ENCODE peak calls at places on chromosomes 4 and X, in five cellular contexts. N is CD8-positive, alpha-beta T cell; E is uterus; G is lung; U is neuronal stem cell. C is an unnamed sample.

GRCh38 chr4:18593297-18594002 is 571.9 kb upstream of the LCORL start:
- DNase-seq in U (peak; percentile 87), G (peak; percentile 45), E (peak; percentile 19), N (peak; percentile 53), C (no peak)

GRCh38 chr4:163473130-163473529 is 424 bp downstream of the TKTL2 start:
- DNase-seq in E (no peak), U (no peak), G (no peak), N (no peak), C (no peak)

GRCh38 chr4:180542445-180543100 is 1700.6 kb upstream of the TENM3 start:
- DNase-seq in G (no peak), E (no peak), N (no peak), U (no peak), C (no peak)

GRCh38 chrX:147803948-147804347 is 107.8 kb upstream of the FMR1 start:
- DNase-seq in N (no peak), U (peak; percentile 3), G (no peak), E (no peak), C (no peak)

GRCh38 chrX:150574824-150575409 is 6.5 kb downstream of the MTM1 start:
- DNase-seq in E (no peak), G (no peak), U (no peak), N (no peak), C (no peak)

GRCh38 chr4:100190643-100191600 is 654 bp upstream of the DDIT4L start:
- DNase-seq in N (no peak), E (peak; percentile 17), U (peak; percentile 36), G (no peak), C (no peak)

GRCh38 chrX:7891928-7892327 is 35.3 kb downstream of the PNPLA4 start:
- DNase-seq in N (no peak), E (no peak), G (no peak), U (no peak), C (no peak)

GRCh38 chrX:48595929-48596328 is 1.4 kb upstream of the WDR13 start:
- DNase-seq in N (no peak), G (no peak), U (no peak), E (no peak), C (no peak)

GRCh38 chr4:124867551-124867950 is 155.0 kb upstream of the ANKRD50 start:
- DNase-seq in U (no peak), G (no peak), E (no peak), N (no peak), C (no peak)

GRCh38 chrX:123803331-123803983 is 56.4 kb upstream of the XIAP start:
- DNase-seq in U (peak; percentile 0), N (no peak), G (no peak), E (no peak), C (peak; percentile 20)

GRCh38 chr4:3752022-3752421 is 14.2 kb upstream of the ADRA2C start:
- DNase-seq in G (no peak), E (no peak), N (no peak), U (no peak), C (no peak)

GRCh38 chr4:83114576-83114975 is at the start of gene PLAC8:
- DNase-seq in N (peak; percentile 61), E (no peak), U (no peak), G (no peak), C (no peak)

GRCh38 chrX:38117485-38117884 is 103.2 kb downstream of the SRPX start:
- DNase-seq in E (no peak), U (no peak), G (no peak), N (no peak), C (no peak)

GRCh38 chr4:40621592-40622512 is 7.8 kb downstream of the RBM47 start:
- DNase-seq in N (no peak), U (no peak), E (peak; percentile 30), G (peak; percentile 90), C (peak; percentile 86)

GRCh38 chr4:40623707-40624106 is 6.0 kb downstream of the RBM47 start:
- DNase-seq in E (no peak), N (no peak), U (no peak), G (no peak), C (no peak)

GRCh38 chr4:40621229-40621591 is 8.5 kb downstream of the RBM47 start:
- DNase-seq in N (no peak), G (no peak), E (no peak), U (no peak), C (no peak)

GRCh38 chr4:40619600-40619999 is 10.1 kb downstream of the RBM47 start:
- DNase-seq in E (no peak), N (no peak), G (no peak), U (no peak), C (no peak)

DNA sequence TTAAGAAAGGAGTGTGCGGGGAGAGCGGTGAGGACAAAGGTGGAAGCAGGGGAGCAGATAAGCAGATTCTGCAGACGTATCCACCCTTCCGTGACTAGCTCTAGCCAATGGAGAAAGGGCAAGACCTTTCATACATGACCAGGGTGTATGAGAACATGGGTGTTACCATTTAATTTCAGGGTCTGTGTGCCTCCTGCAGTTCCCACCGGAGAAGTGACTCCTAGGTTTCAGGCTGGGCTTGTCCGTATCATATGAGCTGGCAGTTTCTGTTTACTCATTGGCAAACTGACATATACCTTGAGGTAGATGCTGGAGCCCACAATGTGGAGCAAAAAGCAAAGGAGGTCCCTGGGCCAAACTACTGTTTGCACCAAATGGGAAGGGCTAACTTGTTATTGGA is 6.8 kb downstream of the RBM47 start:
- DNase-seq in G (no peak), N (no peak), U (no peak), E (no peak), C (no peak)
- H3K4me1 ChIP-seq in G (peaks cover 3% of the 10 kb centered on the region), N (no peaks in the 10 kb centered on the region), U (no peaks in the 10 kb centered on the region), E (no peaks in the 10 kb centered on the region), C (no peaks in the 10 kb centered on the region)

DNA sequence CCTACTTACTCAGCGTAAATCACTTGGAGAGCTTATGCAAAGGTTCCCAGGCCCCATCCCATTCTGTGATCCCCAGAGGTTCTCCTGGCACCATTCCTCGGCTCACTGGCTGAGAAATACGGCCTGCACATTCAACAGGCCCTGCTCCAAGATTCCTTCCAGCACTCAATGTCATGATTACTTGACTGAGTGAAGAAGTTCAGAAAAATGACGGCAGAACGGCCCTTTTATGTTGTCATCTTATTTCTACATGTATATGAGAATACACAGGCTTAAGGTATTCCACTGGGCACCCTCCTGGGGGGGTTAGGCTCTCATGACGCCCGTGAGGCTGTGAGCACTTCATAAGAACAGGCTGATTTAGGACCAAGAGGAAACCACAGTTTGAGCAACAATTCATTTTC is 190.6 kb downstream of the NSUN7 start:
- DNase-seq in E (peak; percentile 68), G (no peak), N (no peak), U (no peak), C (peak; percentile 75)
- H3K4me3 ChIP-seq in E (no peak overlapping the region), G (no peak overlapping the region), N (no peak overlapping the region), U (no peak overlapping the region), C (peak overlapping the region; percentile 19)

DNA sequence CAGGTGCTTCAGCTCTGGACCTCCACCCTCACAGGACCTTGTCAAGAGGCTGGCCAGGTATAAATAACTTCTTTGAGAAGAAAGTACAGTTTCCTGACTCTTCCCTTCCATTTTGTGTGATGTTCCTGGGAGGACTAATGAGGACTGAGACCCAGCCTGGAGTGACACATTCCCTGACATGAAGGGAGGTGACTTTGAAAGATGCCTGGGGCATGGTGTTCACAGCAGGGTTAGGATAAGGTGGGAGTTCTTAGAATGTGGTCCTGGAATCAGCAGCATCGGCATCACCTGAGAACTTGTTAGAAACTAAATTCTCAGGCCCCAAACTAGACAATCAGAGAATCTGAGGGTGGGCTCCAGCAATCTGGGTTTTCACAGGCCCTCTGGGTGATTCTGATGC is 224.9 kb upstream of the BOD1L1 start:
- DNase-seq in G (no peak), N (no peak), U (no peak), E (no peak), C (no peak)
- H3K9me3 ChIP-seq in G (no peaks in the 10 kb centered on the region), N (no peaks in the 10 kb centered on the region), U (no peaks in the 10 kb centered on the region), E (no peaks in the 10 kb centered on the region), C (no peaks in the 10 kb centered on the region)

DNA sequence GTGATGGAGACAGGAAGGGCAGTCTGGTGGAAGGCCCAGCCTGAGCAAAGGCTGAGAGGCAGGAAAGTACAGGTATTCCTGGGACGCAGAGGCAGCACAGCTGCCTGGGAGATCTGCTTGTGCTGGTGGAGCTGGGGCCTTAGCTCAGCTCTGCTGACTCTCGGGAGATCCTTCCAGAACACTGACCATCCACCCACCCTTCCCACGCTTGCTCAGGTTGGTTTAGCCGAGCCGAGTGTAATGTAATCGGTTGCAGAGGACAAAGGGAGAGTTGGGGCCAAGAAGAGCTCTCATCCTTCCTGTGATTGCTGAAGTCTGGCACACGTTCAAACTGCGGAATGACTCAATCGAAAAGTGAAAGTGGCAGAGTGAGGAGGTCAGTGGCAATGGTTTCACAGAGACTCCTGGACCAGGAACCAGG is 43.1 kb upstream of the GPR78 start:
- DNase-seq in N (no peak), U (no peak), G (peak; percentile 81), E (peak; percentile 59), C (peak; percentile 70)
- H3K4me1 ChIP-seq in N (no peaks in the 10 kb centered on the region), U (no peaks in the 10 kb centered on the region), G (peaks cover 26% of the 10 kb centered on the region), E (no peaks in the 10 kb centered on the region), C (peaks cover 10% of the 10 kb centered on the region)